ENCODE peak calls at places on chromosomes 12 and 14, in four cellular contexts. X is A549, D is endothelial cell, O is GM20000. P is an unnamed sample.

GRCh38 chr12:113476093-113476986 is 4.7 kb upstream of the LHX5 start:
- DNase-seq in X (no peak), D (no peak), O (peak), P (no peak)

GRCh38 chr12:74890237-74890599 is 319.4 kb downstream of the KCNC2 start:
- DNase-seq in X (peak), D (no peak), O (peak), P (no peak)

GRCh38 chr12:42039146-42039545 is 105.5 kb downstream of the GXYLT1 start:
- DNase-seq in X (peak), D (no peak), O (no peak), P (no peak)

GRCh38 chr14:61608245-61609142 is 86.8 kb upstream of the HIF1A start:
- DNase-seq in X (no peak), D (no peak), O (no peak), P (no peak)

GRCh38 chr12:75236206-75236605 is 26.6 kb upstream of the KCNC2 start:
- DNase-seq in X (no peak), D (no peak), O (no peak), P (no peak)

GRCh38 chr14:35932659-35933159 is 106.6 kb downstream of the BRMS1L start:
- DNase-seq in X (no peak), D (no peak), O (peak), P (no peak)

GRCh38 chr14:95829321-95829720 is 47.3 kb upstream of the TUNAR start:
- DNase-seq in X (no peak), D (no peak), O (no peak), P (no peak)

GRCh38 chr14:33363687-33364086 is 425.0 kb downstream of the NPAS3 start:
- DNase-seq in X (no peak), D (no peak), O (no peak), P (no peak)

GRCh38 chr12:3416670-3417069 is 74.3 kb upstream of the PRMT8 start:
- DNase-seq in X (no peak), D (no peak), O (no peak), P (no peak)

GRCh38 chr14:75805646-75806045 is 144.6 kb downstream of the TTLL5 start:
- DNase-seq in X (no peak), D (no peak), O (no peak), P (no peak)

GRCh38 chr14:104994988-104995387 is 9.4 kb downstream of the CLBA1 start:
- DNase-seq in X (no peak), D (no peak), O (no peak), P (no peak)

GRCh38 chr12:49827351-49828099 is 688 bp downstream of the NCKAP5L start:
- DNase-seq in X (peak), D (peak), O (peak), P (peak)

GRCh38 chr12:55392032-55392795 is 8.1 kb upstream of the OR6C65 start:
- DNase-seq in X (no peak), D (no peak), O (no peak), P (no peak)

GRCh38 chr12:19972325-19973288 is 395.7 kb upstream of the PDE3A start:
- DNase-seq in X (no peak), D (no peak), O (peak), P (no peak)

GRCh38 chr14:63949696-63950095 is 96.9 kb downstream of the SYNE2 start:
- DNase-seq in X (no peak), D (no peak), O (no peak), P (no peak)

GRCh38 chr12:109693653-109694224 is 19.9 kb upstream of the FAM222A start:
- DNase-seq in X (no peak), D (no peak), O (no peak), P (no peak)
- TF ChIP-seq CTCF in X (no peak), D (no peak), O (no peak), P (no peak)

GRCh38 chr12:120750806-120751205 is 25.2 kb downstream of the ACADS start:
- DNase-seq in X (no peak), D (no peak), O (no peak), P (no peak)
- TF ChIP-seq CTCF in X (peak), D (no peak), O (no peak), P (no peak)

DNA sequence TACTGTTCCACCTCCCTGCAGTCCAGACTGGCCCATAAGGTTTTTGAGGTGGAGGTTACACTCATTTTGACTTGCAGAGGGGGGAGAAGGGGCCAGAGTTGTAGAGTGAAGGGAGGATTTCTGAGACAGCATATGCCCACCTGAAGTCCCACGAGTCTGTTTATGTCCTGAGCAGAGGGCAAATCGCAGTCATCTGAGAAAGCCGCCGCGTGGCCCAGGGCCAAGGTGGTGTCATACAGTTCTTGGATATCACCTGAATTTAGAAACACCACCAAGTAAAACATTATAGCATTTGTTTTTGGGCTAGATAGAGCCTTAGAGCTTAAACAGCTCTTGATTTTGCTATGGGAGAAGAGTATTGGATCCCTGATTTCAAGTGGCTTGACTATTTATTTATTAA is 30.9 kb downstream of the TDG start:
- DNase-seq in X (no peak), D (no peak), O (no peak), P (no peak)
- TF ChIP-seq CTCF in X (no peak), D (no peak), O (no peak), P (no peak)

GRCh38 chr14:102878174-102878969 is 44.1 kb upstream of the AMN start:
- DNase-seq in X (peak), D (no peak), O (no peak), P (no peak)
- TF ChIP-seq CTCF in X (no peak), D (no peak), O (no peak), P (peak)

GRCh38 chr14:65100905-65101541 is 1.3 kb downstream of the MAX start:
- DNase-seq in X (no peak), D (no peak), O (no peak), P (no peak)

GRCh38 chr14:65103150-65103760 is 938 bp upstream of the MAX start:
- DNase-seq in X (peak), D (no peak), O (no peak), P (peak)

GRCh38 chr14:65104791-65105190 is 2.5 kb upstream of the MAX start:
- DNase-seq in X (no peak), D (no peak), O (no peak), P (no peak)

GRCh38 chr14:65101631-65102440 is 481 bp downstream of the MAX start:
- DNase-seq in X (no peak), D (peak), O (no peak), P (peak)

GRCh38 chr14:65102441-65103149 is at the start of gene MAX:
- DNase-seq in X (peak), D (peak), O (peak), P (peak)
- TF ChIP-seq CTCF in X (no peak), D (no peak), O (no peak), P (no peak)

DNA sequence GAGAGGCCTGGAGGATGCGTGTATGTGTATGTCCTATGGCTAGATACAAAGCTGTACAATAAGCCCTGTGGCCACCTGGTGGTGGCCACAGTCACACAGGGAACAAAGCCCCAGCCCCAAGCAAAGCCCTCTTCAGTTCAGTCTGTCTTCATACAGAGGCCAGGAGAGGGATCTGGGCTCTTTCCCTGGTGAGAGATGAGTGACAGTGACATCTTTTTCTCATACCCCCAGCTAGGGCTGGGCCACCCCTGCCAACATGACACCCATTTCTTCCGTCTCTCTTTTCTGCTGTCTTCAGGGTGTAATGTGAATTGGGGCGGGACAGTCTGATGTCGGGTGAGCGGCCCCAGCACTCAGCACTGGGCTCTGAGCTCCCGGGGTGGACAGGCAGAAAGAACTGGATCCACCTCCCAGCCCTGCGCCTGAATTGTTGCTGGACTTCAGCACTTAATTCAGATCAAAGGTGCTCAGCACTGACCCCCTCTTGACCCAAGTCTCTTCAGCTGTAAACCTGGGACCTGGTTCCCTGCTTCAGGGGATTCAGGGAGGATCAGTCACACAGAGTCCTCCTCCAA is 59.8 kb downstream of the SERPINA3 start:
- DNase-seq in X (no peak), D (no peak), O (no peak), P (no peak)
- TF ChIP-seq CTCF in X (no peak), D (no peak), O (no peak), P (no peak)

GRCh38 chr12:92226961-92227360 is 81.3 kb upstream of the BTG1 start:
- DNase-seq in X (no peak), D (no peak), O (no peak), P (no peak)
- TF ChIP-seq CTCF in X (no peak), D (no peak), O (no peak), P (no peak)

P was measured in WERI-Rb-1.